ENCODE peak calls at places on chromosome 17, in six cellular contexts. L is PC-3; T is pons; Y is T-helper 9 cell; K is stimulated activated CD4-positive, alpha-beta T cell treated with anti-CD3 and anti-CD28 coated beads, Interleukin-15, amount 100 ng/mL, for 1 hour; Q is ureter. S is an unnamed sample.

GRCh38 chr17:47218896-47219430 is 9.8 kb downstream of the MYL4 start:
- DNase-seq in L (no peak), Q (no peak), T (no peak), Y (no peak), K (no peak), S (no peak)

GRCh38 chr17:8618825-8619224 is 11.7 kb downstream of the MYH10 start:
- DNase-seq in L (no peak), Q (no peak), T (no peak), K (no peak), Y (no peak), S (no peak)

GRCh38 chr17:8417806-8418205 is 17.9 kb upstream of the NDEL1 start:
- DNase-seq in Y (no peak), Q (no peak), L (no peak), K (no peak), T (no peak), S (no peak)

GRCh38 chr17:5874486-5874885 is 195.7 kb upstream of the WSCD1 start:
- DNase-seq in K (no peak), T (peak), Q (no peak), Y (no peak), L (no peak), S (no peak)

GRCh38 chr17:76473541-76473985 is 6.2 kb downstream of the AANAT start:
- DNase-seq in T (no peak), Y (no peak), Q (no peak), L (no peak), K (no peak), S (no peak)

GRCh38 chr17:1160591-1161041 is 19.2 kb downstream of the ABR start:
- DNase-seq in K (no peak), T (no peak), Y (no peak), Q (no peak), L (no peak), S (no peak)

GRCh38 chr17:50767446-50767845 is at the start of gene ANKRD40CL:
- DNase-seq in T (no peak), K (no peak), L (no peak), Y (no peak), Q (no peak), S (no peak)

GRCh38 chr17:44221862-44222111 is 2.3 kb upstream of the UBTF start:
- DNase-seq in Y (no peak), T (no peak), K (no peak), L (no peak), Q (peak), S (no peak)

GRCh38 chr17:34823023-34823422 is 138.2 kb downstream of the CCT6B start:
- DNase-seq in Y (no peak), L (no peak), T (no peak), K (no peak), Q (no peak), S (no peak)

GRCh38 chr17:19551148-19551547 is 17.5 kb downstream of the SLC47A1 start:
- DNase-seq in L (peak), T (no peak), Q (no peak), K (no peak), Y (no peak), S (no peak)

GRCh38 chr17:6677946-6678345 is 26.4 kb downstream of the C17orf100 start:
- DNase-seq in Q (no peak), Y (no peak), L (no peak), T (no peak), K (no peak), S (no peak)

GRCh38 chr17:35801583-35802224 is 6.3 kb upstream of the MMP28 start:
- DNase-seq in K (no peak), Y (no peak), T (peak), L (no peak), Q (peak), S (peak)

GRCh38 chr17:51035436-51035835 is 85.2 kb downstream of the SPAG9 start:
- DNase-seq in Q (no peak), T (peak), L (no peak), Y (no peak), K (no peak), S (no peak)

GRCh38 chr17:57986841-57987581 is 1.0 kb downstream of the VEZF1 start:
- DNase-seq in L (peak), Q (peak), Y (peak), T (peak), K (peak), S (no peak)

GRCh38 chr17:2894782-2895181 is 98.5 kb downstream of the RAP1GAP2 start:
- DNase-seq in K (no peak), Q (no peak), T (no peak), Y (no peak), L (no peak), S (no peak)

GRCh38 chr17:72342582-72343527 is 222.0 kb downstream of the SOX9 start:
- DNase-seq in L (no peak), T (peak), K (no peak), Q (peak), Y (no peak), S (no peak)

GRCh38 chr17:80861892-80862291 is 129.7 kb upstream of the CHMP6 start:
- DNase-seq in K (peak), Y (peak), T (peak), Q (peak), L (no peak), S (no peak)

GRCh38 chr17:38451030-38451839 is 23.0 kb downstream of the ARHGAP23 start:
- DNase-seq in Q (peak), L (no peak), T (no peak), Y (no peak), K (no peak), S (no peak)

GRCh38 chr17:45584092-45585036 is 93.8 kb upstream of the PLEKHM1 start:
- DNase-seq in L (peak), Q (peak), Y (peak), T (peak), K (peak), S (no peak)

GRCh38 chr17:60422162-60422665 is at the start of gene CHCT1:
- DNase-seq in Y (no peak), K (no peak), L (no peak), T (no peak), Q (no peak), S (no peak)

GRCh38 chr17:30454635-30455034 is 22.6 kb upstream of the GOSR1 start:
- DNase-seq in Y (no peak), K (no peak), T (no peak), L (no peak), Q (no peak), S (no peak)

GRCh38 chr17:15741624-15742023 is 9.5 kb downstream of the TBC1D26 start:
- DNase-seq in Y (no peak), L (no peak), K (no peak), T (no peak), Q (no peak), S (no peak)

GRCh38 chr17:61389670-61390478 is 9.8 kb upstream of the TBX2 start:
- DNase-seq in T (no peak), Q (no peak), K (no peak), Y (peak), L (peak), S (no peak)

GRCh38 chr17:41773731-41774193 is 12.7 kb downstream of the JUP start:
- DNase-seq in Q (no peak), Y (no peak), T (peak), L (no peak), K (no peak), S (no peak)

GRCh38 chr17:58335779-58336455 is 7.3 kb upstream of the TSPOAP1 start:
- DNase-seq in L (peak), T (peak), K (no peak), Q (peak), Y (peak), S (no peak)

GRCh38 chr17:62681939-62682381 is 54.5 kb downstream of the MRC2 start:
- DNase-seq in L (no peak), Q (no peak), T (peak), Y (no peak), K (no peak), S (no peak)

GRCh38 chr17:61579961-61580360 is 11.1 kb downstream of the NACA2 start:
- DNase-seq in T (no peak), Y (no peak), L (no peak), Q (no peak), K (no peak), S (no peak)

GRCh38 chr17:81163051-81163695 is 2.1 kb upstream of the PVALEF start:
- DNase-seq in T (no peak), Y (no peak), K (no peak), Q (no peak), L (no peak), S (no peak)

GRCh38 chr17:44355642-44356099 is 8.0 kb downstream of the FAM171A2 start:
- DNase-seq in K (no peak), Y (no peak), Q (no peak), T (no peak), L (no peak), S (no peak)

GRCh38 chr17:30551666-30552339 is 74.6 kb downstream of the GOSR1 start:
- DNase-seq in Y (no peak), L (no peak), T (no peak), K (no peak), Q (no peak), S (no peak)

GRCh38 chr17:45326566-45326965 is 9.7 kb upstream of the MAP3K14 start:
- DNase-seq in Y (no peak), Q (no peak), K (no peak), L (no peak), T (no peak), S (no peak)

GRCh38 chr17:36498155-36498554 is 11.7 kb downstream of the ZNHIT3 start:
- DNase-seq in Y (no peak), L (no peak), T (no peak), K (no peak), Q (no peak), S (no peak)

GRCh38 chr17:245020-245419 is 63.6 kb upstream of the DOC2B start:
- DNase-seq in T (no peak), L (no peak), K (no peak), Y (no peak), Q (no peak), S (no peak)

GRCh38 chr17:2655526-2655925 is 56.0 kb downstream of the CLUH start:
- DNase-seq in T (no peak), L (no peak), K (no peak), Q (no peak), Y (no peak), S (no peak)

GRCh38 chr17:36602924-36603384 is 1.6 kb downstream of the MRM1 start:
- DNase-seq in L (peak), T (peak), Q (peak), K (peak), Y (peak), S (no peak)

GRCh38 chr17:76384987-76385891 is 830 bp downstream of the SPHK1 start:
- DNase-seq in Q (no peak), Y (peak), L (peak), T (no peak), K (peak), S (no peak)